ENCODE peak calls at places on chromosomes 3 and 15, in nine cellular contexts. One of them, this sample, is unnamed.

GRCh38 chr3:136277634-136278033 is 27.5 kb downstream of the PCCB start:
- DNase-seq in astrocyte of the cerebellum: no peak
- DNase-seq in WTC11: peak
- DNase-seq in foreskin fibroblast: no peak
- DNase-seq in cardiac fibroblast: no peak
- DNase-seq in B cell: no peak
- DNase-seq in type B pancreatic cell: no peak
- DNase-seq in endothelial cell: no peak
- DNase-seq in WERI-Rb-1: no peak
- DNase-seq in this sample: no peak

GRCh38 chr3:167067844-167068161 is 312.3 kb downstream of the ZBBX start:
- DNase-seq in WTC11: no peak
- DNase-seq in astrocyte of the cerebellum: no peak
- DNase-seq in WERI-Rb-1: no peak
- DNase-seq in endothelial cell: no peak
- DNase-seq in cardiac fibroblast: no peak
- DNase-seq in foreskin fibroblast: no peak
- DNase-seq in B cell: no peak
- DNase-seq in type B pancreatic cell: no peak
- DNase-seq in this sample: no peak

GRCh38 chr3:50272911-50273688 is 4.2 kb downstream of the SEMA3B start:
- DNase-seq in cardiac fibroblast: peak
- DNase-seq in type B pancreatic cell: peak
- DNase-seq in WERI-Rb-1: peak
- DNase-seq in WTC11: peak
- DNase-seq in endothelial cell: peak
- DNase-seq in astrocyte of the cerebellum: no peak
- DNase-seq in foreskin fibroblast: peak
- DNase-seq in B cell: peak
- DNase-seq in this sample: no peak

GRCh38 chr15:77525411-77525811 is 104.7 kb downstream of the HMG20A start:
- DNase-seq in foreskin fibroblast: no peak
- DNase-seq in cardiac fibroblast: no peak
- DNase-seq in B cell: no peak
- DNase-seq in astrocyte of the cerebellum: no peak
- DNase-seq in endothelial cell: no peak
- DNase-seq in WERI-Rb-1: peak
- DNase-seq in WTC11: peak
- DNase-seq in type B pancreatic cell: no peak
- DNase-seq in this sample: no peak

GRCh38 chr3:138879541-138880380 is 45.0 kb upstream of the PIK3CB start:
- DNase-seq in astrocyte of the cerebellum: no peak
- DNase-seq in foreskin fibroblast: no peak
- DNase-seq in cardiac fibroblast: no peak
- DNase-seq in B cell: no peak
- DNase-seq in WERI-Rb-1: no peak
- DNase-seq in endothelial cell: no peak
- DNase-seq in type B pancreatic cell: no peak
- DNase-seq in WTC11: peak
- DNase-seq in this sample: no peak

GRCh38 chr15:100259266-100259665 is 82.5 kb downstream of the ADAMTS17 start:
- DNase-seq in endothelial cell: no peak
- DNase-seq in foreskin fibroblast: no peak
- DNase-seq in cardiac fibroblast: no peak
- DNase-seq in type B pancreatic cell: peak
- DNase-seq in B cell: no peak
- DNase-seq in astrocyte of the cerebellum: no peak
- DNase-seq in WERI-Rb-1: no peak
- DNase-seq in WTC11: no peak
- DNase-seq in this sample: no peak

GRCh38 chr15:68820205-68820588 is 498 bp downstream of the ANP32A start:
- DNase-seq in cardiac fibroblast: no peak
- DNase-seq in type B pancreatic cell: peak
- DNase-seq in B cell: peak
- DNase-seq in foreskin fibroblast: no peak
- DNase-seq in endothelial cell: peak
- DNase-seq in WTC11: no peak
- DNase-seq in astrocyte of the cerebellum: no peak
- DNase-seq in WERI-Rb-1: peak
- DNase-seq in this sample: no peak

GRCh38 chr15:39504812-39505211 is 76.1 kb upstream of the THBS1 start:
- DNase-seq in WERI-Rb-1: no peak
- DNase-seq in foreskin fibroblast: peak
- DNase-seq in type B pancreatic cell: no peak
- DNase-seq in astrocyte of the cerebellum: peak
- DNase-seq in endothelial cell: no peak
- DNase-seq in WTC11: no peak
- DNase-seq in B cell: no peak
- DNase-seq in cardiac fibroblast: peak
- DNase-seq in this sample: peak

GRCh38 chr3:150374975-150375374 is 33.1 kb upstream of the TSC22D2 start:
- DNase-seq in endothelial cell: no peak
- DNase-seq in type B pancreatic cell: no peak
- DNase-seq in B cell: no peak
- DNase-seq in cardiac fibroblast: no peak
- DNase-seq in WTC11: no peak
- DNase-seq in WERI-Rb-1: no peak
- DNase-seq in astrocyte of the cerebellum: no peak
- DNase-seq in foreskin fibroblast: no peak
- DNase-seq in this sample: no peak

GRCh38 chr15:95280711-95281110 is 1049.3 kb downstream of the MCTP2 start:
- DNase-seq in astrocyte of the cerebellum: no peak
- DNase-seq in endothelial cell: no peak
- DNase-seq in type B pancreatic cell: no peak
- DNase-seq in WTC11: no peak
- DNase-seq in WERI-Rb-1: no peak
- DNase-seq in foreskin fibroblast: no peak
- DNase-seq in B cell: no peak
- DNase-seq in cardiac fibroblast: no peak
- DNase-seq in this sample: no peak

GRCh38 chr3:30273304-30274072 is 332.9 kb upstream of the TGFBR2 start:
- DNase-seq in endothelial cell: no peak
- DNase-seq in cardiac fibroblast: peak
- DNase-seq in astrocyte of the cerebellum: peak
- DNase-seq in type B pancreatic cell: no peak
- DNase-seq in foreskin fibroblast: no peak
- DNase-seq in WERI-Rb-1: no peak
- DNase-seq in WTC11: no peak
- DNase-seq in B cell: no peak
- DNase-seq in this sample: no peak

GRCh38 chr15:66566963-66567531 is 1.2 kb upstream of the LCTL start:
- DNase-seq in WERI-Rb-1: peak
- DNase-seq in WTC11: peak
- DNase-seq in cardiac fibroblast: peak
- DNase-seq in astrocyte of the cerebellum: peak
- DNase-seq in type B pancreatic cell: peak
- DNase-seq in endothelial cell: peak
- DNase-seq in B cell: peak
- DNase-seq in foreskin fibroblast: peak
- DNase-seq in this sample: no peak

GRCh38 chr3:57221883-57222282 is 5.6 kb upstream of the APPL1 start:
- DNase-seq in cardiac fibroblast: peak
- DNase-seq in type B pancreatic cell: no peak
- DNase-seq in WTC11: no peak
- DNase-seq in B cell: no peak
- DNase-seq in WERI-Rb-1: no peak
- DNase-seq in endothelial cell: no peak
- DNase-seq in foreskin fibroblast: peak
- DNase-seq in astrocyte of the cerebellum: no peak
- DNase-seq in this sample: no peak

GRCh38 chr15:101113114-101114005 is 138.5 kb downstream of the CHSY1 start:
- DNase-seq in WTC11: no peak
- DNase-seq in type B pancreatic cell: no peak
- DNase-seq in endothelial cell: no peak
- DNase-seq in B cell: no peak
- DNase-seq in astrocyte of the cerebellum: no peak
- DNase-seq in cardiac fibroblast: no peak
- DNase-seq in foreskin fibroblast: no peak
- DNase-seq in WERI-Rb-1: no peak
- DNase-seq in this sample: no peak

GRCh38 chr3:177338697-177339219 is 141.5 kb upstream of the TBL1XR1 start:
- DNase-seq in astrocyte of the cerebellum: no peak
- DNase-seq in cardiac fibroblast: peak
- DNase-seq in endothelial cell: no peak
- DNase-seq in B cell: no peak
- DNase-seq in WTC11: no peak
- DNase-seq in foreskin fibroblast: no peak
- DNase-seq in WERI-Rb-1: no peak
- DNase-seq in type B pancreatic cell: no peak
- DNase-seq in this sample: no peak

GRCh38 chr3:150078983-150079739 is 108.5 kb upstream of the PFN2 start:
- DNase-seq in endothelial cell: no peak
- DNase-seq in astrocyte of the cerebellum: peak
- DNase-seq in type B pancreatic cell: no peak
- DNase-seq in foreskin fibroblast: peak
- DNase-seq in WERI-Rb-1: no peak
- DNase-seq in B cell: no peak
- DNase-seq in WTC11: no peak
- DNase-seq in cardiac fibroblast: peak
- DNase-seq in this sample: peak

GRCh38 chr3:133575121-133575520 is 1.6 kb downstream of the CDV3 start:
- DNase-seq in cardiac fibroblast: peak
- DNase-seq in astrocyte of the cerebellum: no peak
- DNase-seq in WERI-Rb-1: no peak
- DNase-seq in endothelial cell: no peak
- DNase-seq in type B pancreatic cell: no peak
- DNase-seq in B cell: no peak
- DNase-seq in foreskin fibroblast: no peak
- DNase-seq in WTC11: no peak
- DNase-seq in this sample: no peak

GRCh38 chr3:155313303-155313702 is 19.8 kb upstream of the STRIT1 start:
- DNase-seq in astrocyte of the cerebellum: no peak
- DNase-seq in endothelial cell: no peak
- DNase-seq in cardiac fibroblast: peak
- DNase-seq in B cell: no peak
- DNase-seq in WTC11: no peak
- DNase-seq in type B pancreatic cell: no peak
- DNase-seq in WERI-Rb-1: no peak
- DNase-seq in foreskin fibroblast: peak
- DNase-seq in this sample: peak

GRCh38 chr3:56923546-56924224 is 121.9 kb upstream of the ARHGEF3 start:
- DNase-seq in WTC11: no peak
- DNase-seq in cardiac fibroblast: peak
- DNase-seq in type B pancreatic cell: no peak
- DNase-seq in astrocyte of the cerebellum: no peak
- DNase-seq in endothelial cell: peak
- DNase-seq in foreskin fibroblast: no peak
- DNase-seq in B cell: peak
- DNase-seq in WERI-Rb-1: no peak
- DNase-seq in this sample: no peak

GRCh38 chr3:185744997-185745843 is 79.6 kb downstream of the IGF2BP2 start:
- DNase-seq in B cell: peak
- DNase-seq in foreskin fibroblast: peak
- DNase-seq in WERI-Rb-1: no peak
- DNase-seq in cardiac fibroblast: peak
- DNase-seq in astrocyte of the cerebellum: peak
- DNase-seq in endothelial cell: peak
- DNase-seq in type B pancreatic cell: no peak
- DNase-seq in WTC11: no peak
- DNase-seq in this sample: peak

GRCh38 chr3:129428382-129429079 is at the start of gene EFCAB12:
- DNase-seq in endothelial cell: peak
- DNase-seq in B cell: peak
- DNase-seq in foreskin fibroblast: peak
- DNase-seq in WTC11: peak
- DNase-seq in astrocyte of the cerebellum: peak
- DNase-seq in cardiac fibroblast: peak
- DNase-seq in type B pancreatic cell: peak
- DNase-seq in WERI-Rb-1: peak
- DNase-seq in this sample: peak
- TF ChIP-seq CTCF in endothelial cell: no peak
- TF ChIP-seq CTCF in B cell: no peak
- TF ChIP-seq CTCF in foreskin fibroblast: peak
- TF ChIP-seq CTCF in WTC11: no peak
- TF ChIP-seq CTCF in astrocyte of the cerebellum: no peak
- TF ChIP-seq CTCF in cardiac fibroblast: no peak
- TF ChIP-seq CTCF in type B pancreatic cell: no peak
- TF ChIP-seq CTCF in WERI-Rb-1: no peak
- TF ChIP-seq CTCF in this sample: peak

DNA sequence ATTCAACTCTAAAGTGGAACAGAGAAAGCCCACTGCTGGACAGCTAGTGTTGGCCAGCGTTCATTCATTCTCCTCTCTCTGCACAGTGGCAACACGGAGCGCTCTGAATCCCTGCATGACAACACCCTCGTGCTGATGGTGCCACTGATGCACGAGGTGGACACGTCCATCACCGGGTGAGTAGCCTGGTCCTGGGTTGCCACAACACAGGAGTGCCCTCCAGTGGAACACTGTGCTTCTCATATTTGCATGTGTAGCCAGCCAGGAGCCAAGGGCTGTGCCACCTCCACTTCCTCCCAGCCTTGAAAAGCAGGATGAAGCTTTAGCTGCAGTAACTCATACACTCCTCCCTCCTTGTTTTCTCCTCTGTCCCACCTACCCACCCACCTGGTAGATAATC is 120.0 kb upstream of the CTDSPL start:
- DNase-seq in foreskin fibroblast: no peak
- DNase-seq in type B pancreatic cell: no peak
- DNase-seq in cardiac fibroblast: peak
- DNase-seq in WERI-Rb-1: peak
- DNase-seq in WTC11: no peak
- DNase-seq in B cell: no peak
- DNase-seq in endothelial cell: peak
- DNase-seq in astrocyte of the cerebellum: no peak
- DNase-seq in this sample: no peak
- TF ChIP-seq CTCF in foreskin fibroblast: no peak
- TF ChIP-seq CTCF in type B pancreatic cell: peak
- TF ChIP-seq CTCF in cardiac fibroblast: peak
- TF ChIP-seq CTCF in WERI-Rb-1: peak
- TF ChIP-seq CTCF in WTC11: no peak
- TF ChIP-seq CTCF in B cell: no peak
- TF ChIP-seq CTCF in endothelial cell: no peak
- TF ChIP-seq CTCF in astrocyte of the cerebellum: peak
- TF ChIP-seq CTCF in this sample: peak

GRCh38 chr3:11558002-11558401 is 85.7 kb downstream of the VGLL4 start:
- DNase-seq in WERI-Rb-1: no peak
- DNase-seq in cardiac fibroblast: peak
- DNase-seq in foreskin fibroblast: peak
- DNase-seq in endothelial cell: no peak
- DNase-seq in astrocyte of the cerebellum: peak
- DNase-seq in B cell: no peak
- DNase-seq in type B pancreatic cell: no peak
- DNase-seq in WTC11: no peak
- DNase-seq in this sample: peak
- TF ChIP-seq CTCF in WERI-Rb-1: no peak
- TF ChIP-seq CTCF in cardiac fibroblast: no peak
- TF ChIP-seq CTCF in foreskin fibroblast: no peak
- TF ChIP-seq CTCF in endothelial cell: no peak
- TF ChIP-seq CTCF in astrocyte of the cerebellum: no peak
- TF ChIP-seq CTCF in B cell: no peak
- TF ChIP-seq CTCF in type B pancreatic cell: no peak
- TF ChIP-seq CTCF in WTC11: no peak
- TF ChIP-seq CTCF in this sample: no peak

DNA sequence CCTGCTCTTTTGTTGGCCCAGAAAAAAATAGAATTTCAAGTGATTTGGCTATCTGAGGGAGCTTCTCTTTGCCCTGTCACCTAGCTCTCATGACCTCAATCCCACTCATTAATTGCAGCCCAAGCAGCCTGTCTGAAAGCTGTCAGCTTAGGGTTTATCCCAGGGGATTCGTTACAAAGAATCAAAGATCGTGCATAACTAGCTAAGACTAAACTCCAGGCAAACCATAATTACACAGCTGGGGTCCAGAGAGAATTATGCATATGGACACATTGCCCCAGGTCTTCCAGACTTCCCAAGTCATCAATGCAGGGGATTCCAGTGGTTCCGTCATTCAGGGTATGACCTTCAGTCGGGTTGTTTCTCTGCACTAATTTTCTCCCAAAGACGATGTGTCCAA is 91.6 kb upstream of the CBLB start:
- DNase-seq in B cell: no peak
- DNase-seq in foreskin fibroblast: no peak
- DNase-seq in WTC11: no peak
- DNase-seq in astrocyte of the cerebellum: no peak
- DNase-seq in WERI-Rb-1: peak
- DNase-seq in endothelial cell: no peak
- DNase-seq in type B pancreatic cell: no peak
- DNase-seq in cardiac fibroblast: no peak
- DNase-seq in this sample: no peak
- TF ChIP-seq CTCF in B cell: no peak
- TF ChIP-seq CTCF in foreskin fibroblast: no peak
- TF ChIP-seq CTCF in WTC11: no peak
- TF ChIP-seq CTCF in astrocyte of the cerebellum: no peak
- TF ChIP-seq CTCF in WERI-Rb-1: no peak
- TF ChIP-seq CTCF in endothelial cell: no peak
- TF ChIP-seq CTCF in type B pancreatic cell: no peak
- TF ChIP-seq CTCF in cardiac fibroblast: no peak
- TF ChIP-seq CTCF in this sample: no peak